ENCODE peak calls at places on chromosomes 11 and 22, in four cellular contexts. V is fibroblast of lung, C is lower lobe of right lung, G is neuronal stem cell. B is an unnamed sample.

GRCh38 chr11:47846998-47847397 is 1.2 kb downstream of the NUP160 start:
- DNase-seq in V (no peak), C (no peak), G (no peak), B (no peak)

GRCh38 chr11:102168483-102168882 is 58.2 kb downstream of the YAP1 start:
- DNase-seq in V (no peak), C (no peak), G (no peak), B (no peak)

GRCh38 chr11:104968856-104969776 is 742 bp upstream of the CASP4 start:
- DNase-seq in V (peak; percentile 42), C (peak; percentile 44), G (no peak), B (peak; percentile 32)

GRCh38 chr11:131146817-131147490 is 223.5 kb upstream of the NTM start:
- DNase-seq in V (no peak), C (no peak), G (no peak), B (no peak)

GRCh38 chr11:75946531-75947530 is 131.8 kb downstream of the UVRAG start:
- DNase-seq in V (peak; percentile 81), C (no peak), G (no peak), B (no peak)

GRCh38 chr22:29078036-29078868 is 5.4 kb downstream of the KREMEN1 start:
- DNase-seq in V (no peak), C (no peak), G (no peak), B (no peak)

GRCh38 chr11:65277878-65278277 is 16.1 kb downstream of the POLA2 start:
- DNase-seq in V (no peak), C (no peak), G (no peak), B (no peak)

GRCh38 chr11:120306519-120307242 is 18.4 kb upstream of the TLCD5 start:
- DNase-seq in V (peak; percentile 86), C (no peak), G (no peak), B (peak; percentile 28)

GRCh38 chr11:72589802-72590761 is 84.1 kb downstream of the PDE2A start:
- DNase-seq in V (peak; percentile 13), C (no peak), G (peak; percentile 63), B (peak; percentile 47)

GRCh38 chr11:112229746-112230433 is 3.7 kb downstream of the PTS start:
- DNase-seq in V (peak; percentile 75), C (no peak), G (no peak), B (no peak)

GRCh38 chr22:29773233-29773632 is 6.1 kb downstream of the UQCR10 start:
- DNase-seq in V (no peak), C (no peak), G (no peak), B (no peak)

GRCh38 chr11:36377759-36378553 is 81.9 kb downstream of the PRR5L start:
- DNase-seq in V (no peak), C (no peak), G (no peak), B (no peak)

GRCh38 chr11:12961615-12962014 is 47.5 kb upstream of the RASSF10 start:
- DNase-seq in V (peak; percentile 59), C (no peak), G (no peak), B (no peak)

GRCh38 chr11:96084610-96085348 is 160.9 kb upstream of the MTMR2 start:
- DNase-seq in V (peak; percentile 50), C (no peak), G (no peak), B (no peak)

GRCh38 chr11:126495281-126495680 is 139.8 kb downstream of the ST3GAL4 start:
- DNase-seq in V (no peak), C (no peak), G (no peak), B (no peak)

GRCh38 chr22:27690596-27690995 is 111.0 kb downstream of the MN1 start:
- DNase-seq in V (no peak), C (no peak), G (no peak), B (no peak)

GRCh38 chr11:65041206-65042035 is at the start of gene SAC3D1:
- DNase-seq in V (no peak), C (peak; percentile 79), G (peak; percentile 58), B (no peak)

GRCh38 chr11:75576445-75577049 is 14.5 kb downstream of the SERPINH1 start:
- DNase-seq in V (peak; percentile 65), C (peak; percentile 88), G (no peak), B (no peak)

GRCh38 chr11:18974192-18974591 is 35.0 kb upstream of the MRGPRX1 start:
- DNase-seq in V (no peak), C (no peak), G (no peak), B (no peak)

GRCh38 chr11:107457205-107457557 is 444 bp downstream of the CWF19L2 start:
- DNase-seq in V (no peak), C (no peak), G (no peak), B (no peak)

GRCh38 chr22:45907996-45908395 is 69.0 kb downstream of the WNT7B start:
- DNase-seq in V (no peak), C (no peak), G (no peak), B (no peak)

GRCh38 chr22:27554106-27554814 is 247.3 kb downstream of the MN1 start:
- DNase-seq in V (peak; percentile 69), C (no peak), G (no peak), B (no peak)

GRCh38 chr22:36541831-36542391 is 12.9 kb upstream of the EIF3D start:
- DNase-seq in V (peak; percentile 70), C (no peak), G (no peak), B (no peak)

GRCh38 chr22:22556995-22557925 is 1.8 kb downstream of the PRAME start:
- DNase-seq in V (no peak), C (no peak), G (no peak), B (no peak)

GRCh38 chr11:93729129-93729616 is 12.1 kb downstream of the TAF1D start:
- DNase-seq in V (no peak), C (no peak), G (no peak), B (no peak)

GRCh38 chr11:12787847-12788246 is 113.6 kb downstream of the TEAD1 start:
- DNase-seq in V (peak; percentile 69), C (no peak), G (no peak), B (no peak)

GRCh38 chr11:121048464-121049233 is 24.7 kb downstream of the TBCEL start:
- DNase-seq in V (no peak), C (no peak), G (no peak), B (no peak)

GRCh38 chr22:19843107-19843856 is 11.4 kb downstream of the GNB1L start:
- DNase-seq in V (no peak), C (no peak), G (no peak), B (no peak)

GRCh38 chr11:8679006-8679405 is 3.5 kb downstream of the TRIM66 start:
- DNase-seq in V (no peak), C (no peak), G (no peak), B (no peak)

GRCh38 chr22:40612291-40612740 is 24.2 kb downstream of the MRTFA start:
- DNase-seq in V (no peak), C (no peak), G (no peak), B (no peak)

GRCh38 chr11:125164091-125164421 is 495 bp upstream of the PKNOX2 start:
- DNase-seq in V (no peak), C (no peak), G (no peak), B (no peak)

DNA sequence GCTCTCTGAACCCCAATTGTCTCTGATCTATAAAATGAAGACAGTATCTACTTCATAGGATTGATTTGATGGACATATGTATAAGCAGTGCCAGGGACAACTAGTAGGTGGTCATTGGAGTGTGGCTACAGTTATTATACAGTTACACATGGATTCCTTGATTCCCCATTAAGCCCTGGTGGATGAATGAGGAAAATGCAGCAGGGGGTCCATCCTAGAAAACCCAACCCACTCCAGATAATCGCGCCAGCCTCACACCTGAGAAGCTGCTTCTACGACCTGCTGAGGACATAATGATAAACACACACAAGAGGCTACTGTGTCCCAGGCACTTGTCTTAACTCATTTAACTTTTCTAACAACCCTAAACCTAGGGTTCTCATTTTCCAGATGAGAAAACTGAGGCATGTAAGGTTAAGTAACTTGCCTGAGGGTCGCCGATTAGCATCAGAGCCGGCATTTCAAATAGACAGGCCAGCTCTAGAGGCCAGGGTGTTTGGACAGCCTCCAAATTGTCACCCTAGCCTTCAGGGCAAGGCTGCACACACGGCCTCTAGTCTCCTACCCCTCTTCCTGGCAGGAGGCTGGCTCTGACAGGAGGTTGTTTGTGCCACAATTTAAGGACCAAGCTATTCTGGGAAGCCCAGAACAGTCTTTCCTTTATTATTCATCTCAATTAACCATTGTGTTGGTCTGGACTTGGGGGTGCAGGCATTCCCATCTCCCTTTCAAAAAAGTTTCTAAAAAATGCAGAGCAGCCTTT is 3.8 kb upstream of the C11orf91 start:
- DNase-seq in V (no peak), C (no peak), G (no peak), B (no peak)
- H3K4me1 ChIP-seq in V (peaks cover 36% of the 10 kb centered on the region), C (peaks cover 92% of the 10 kb centered on the region), G (peaks cover 8% of the 10 kb centered on the region), B (peaks cover 92% of the 10 kb centered on the region)

GRCh38 chr22:37701121-37701786 is 4.4 kb downstream of the TRIOBP start:
- DNase-seq in V (no peak), C (no peak), G (no peak), B (no peak)

GRCh38 chr22:37696657-37697539 is at the start of gene TRIOBP:
- DNase-seq in V (peak; percentile 91), C (peak; percentile 97), G (peak; percentile 96), B (peak; percentile 94)

GRCh38 chr22:37692627-37693285 is 4.1 kb upstream of the TRIOBP start:
- DNase-seq in V (no peak), C (no peak), G (no peak), B (no peak)

DNA sequence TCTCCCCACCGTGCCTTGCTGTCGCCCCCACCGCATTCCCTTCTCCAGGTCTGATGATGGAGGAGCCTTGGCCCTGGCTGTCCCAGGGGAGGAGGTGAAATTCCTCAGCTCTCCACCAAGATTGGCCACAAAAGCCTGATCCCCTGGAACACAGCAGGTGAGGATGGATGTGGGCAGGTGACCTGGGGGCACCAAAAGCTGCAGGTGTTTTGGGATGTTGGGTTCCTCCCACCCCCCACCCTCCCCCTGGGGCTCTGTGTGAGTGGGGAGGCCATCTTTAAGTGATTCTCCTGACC is 640 bp downstream of the TRIOBP start:
- DNase-seq in V (no peak), C (no peak), G (no peak), B (no peak)
- H3K4me3 ChIP-seq in V (no peak overlapping the region), C (no peak overlapping the region), G (peak overlapping the region; percentile 71), B (no peak overlapping the region)

DNA sequence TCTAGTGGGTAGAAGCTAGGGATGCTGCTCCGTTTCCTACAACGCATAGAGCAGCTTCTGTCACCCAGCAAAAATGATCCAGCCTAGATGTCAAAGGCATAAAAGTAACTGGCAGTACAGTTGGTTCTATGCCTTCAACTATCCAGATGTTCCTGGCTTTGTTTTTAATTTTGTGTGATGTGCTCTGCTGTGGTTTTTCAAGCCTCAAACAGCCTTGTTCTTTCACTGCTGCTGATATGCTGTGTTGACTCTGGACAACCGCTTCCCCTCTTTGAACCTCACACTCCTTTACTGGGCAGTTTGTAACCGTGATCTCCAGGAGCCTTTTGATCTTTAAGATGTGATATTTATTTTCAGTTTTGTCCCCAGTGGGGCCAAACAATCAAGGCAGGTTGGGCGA is 116.4 kb downstream of the SEZ6L start:
- DNase-seq in V (no peak), C (no peak), G (no peak), B (no peak)
- H3K4me1 ChIP-seq in V (no peaks in the 10 kb centered on the region), C (no peaks in the 10 kb centered on the region), G (no peaks in the 10 kb centered on the region), B (no peaks in the 10 kb centered on the region)

GRCh38 chr11:46612326-46612725 is 4.7 kb downstream of the HARBI1 start:
- DNase-seq in V (no peak), C (no peak), G (no peak), B (no peak)
- H3K4me3 ChIP-seq in V (no peak overlapping the region), C (no peak overlapping the region), G (no peak overlapping the region), B (no peak overlapping the region)